ENCODE peak calls at places on chromosomes 16 and 17, in seven cellular contexts. One of them, this sample, is unnamed.

GRCh38 chr16:27355610-27356009 is 41.8 kb downstream of the IL4R start:
- DNase-seq in IMR-90: peak; percentile 22
- DNase-seq in H1: peak; percentile 41
- DNase-seq in A549: no peak
- DNase-seq in HepG2: peak; percentile 51
- DNase-seq in HCT116: peak; percentile 19
- DNase-seq in K562: peak; percentile 45
- DNase-seq in this sample: no peak

GRCh38 chr16:275041-275621 is 613 bp downstream of the RGS11 start:
- DNase-seq in IMR-90: no peak
- DNase-seq in H1: no peak
- DNase-seq in A549: no peak
- DNase-seq in HepG2: no peak
- DNase-seq in HCT116: no peak
- DNase-seq in K562: no peak
- DNase-seq in this sample: no peak

GRCh38 chr17:63406689-63407330 is 39.3 kb downstream of the CYB561 start:
- DNase-seq in IMR-90: peak; percentile 97
- DNase-seq in H1: peak; percentile 15
- DNase-seq in A549: peak; percentile 87
- DNase-seq in HepG2: peak; percentile 92
- DNase-seq in HCT116: peak; percentile 93
- DNase-seq in K562: peak; percentile 79
- DNase-seq in this sample: peak; percentile 40

GRCh38 chr16:69326172-69326873 is 4.1 kb downstream of the PDF start:
- DNase-seq in IMR-90: no peak
- DNase-seq in H1: no peak
- DNase-seq in A549: no peak
- DNase-seq in HepG2: peak; percentile 94
- DNase-seq in HCT116: no peak
- DNase-seq in K562: no peak
- DNase-seq in this sample: no peak

GRCh38 chr16:70715113-70715711 is 29.4 kb upstream of the MTSS2 start:
- DNase-seq in IMR-90: peak; percentile 98
- DNase-seq in H1: no peak
- DNase-seq in A549: peak; percentile 93
- DNase-seq in HepG2: no peak
- DNase-seq in HCT116: no peak
- DNase-seq in K562: peak; percentile 29
- DNase-seq in this sample: no peak

GRCh38 chr17:59369026-59369724 is 37.7 kb downstream of the YPEL2 start:
- DNase-seq in IMR-90: no peak
- DNase-seq in H1: no peak
- DNase-seq in A549: no peak
- DNase-seq in HepG2: no peak
- DNase-seq in HCT116: no peak
- DNase-seq in K562: no peak
- DNase-seq in this sample: no peak

GRCh38 chr17:15951368-15952047 is 6.6 kb downstream of the ADORA2B start:
- DNase-seq in IMR-90: no peak
- DNase-seq in H1: no peak
- DNase-seq in A549: no peak
- DNase-seq in HepG2: no peak
- DNase-seq in HCT116: no peak
- DNase-seq in K562: no peak
- DNase-seq in this sample: no peak

GRCh38 chr16:57601801-57602478 is 26.5 kb upstream of the ADGRG1 start:
- DNase-seq in IMR-90: no peak
- DNase-seq in H1: no peak
- DNase-seq in A549: no peak
- DNase-seq in HepG2: no peak
- DNase-seq in HCT116: no peak
- DNase-seq in K562: peak; percentile 55
- DNase-seq in this sample: peak; percentile 93

GRCh38 chr17:33873218-33873617 is 381.9 kb upstream of the CCL2 start:
- DNase-seq in IMR-90: no peak
- DNase-seq in H1: no peak
- DNase-seq in A549: no peak
- DNase-seq in HepG2: no peak
- DNase-seq in HCT116: no peak
- DNase-seq in K562: no peak
- DNase-seq in this sample: no peak

GRCh38 chr17:33868899-33869298 is 386.2 kb upstream of the CCL2 start:
- DNase-seq in IMR-90: no peak
- DNase-seq in H1: no peak
- DNase-seq in A549: no peak
- DNase-seq in HepG2: no peak
- DNase-seq in HCT116: no peak
- DNase-seq in K562: no peak
- DNase-seq in this sample: no peak

GRCh38 chr17:33874617-33875060 is 380.4 kb upstream of the CCL2 start:
- DNase-seq in IMR-90: no peak
- DNase-seq in H1: no peak
- DNase-seq in A549: no peak
- DNase-seq in HepG2: no peak
- DNase-seq in HCT116: no peak
- DNase-seq in K562: peak; percentile 82
- DNase-seq in this sample: no peak

GRCh38 chr17:33875973-33876372 is 379.1 kb upstream of the CCL2 start:
- DNase-seq in IMR-90: no peak
- DNase-seq in H1: no peak
- DNase-seq in A549: no peak
- DNase-seq in HepG2: no peak
- DNase-seq in HCT116: no peak
- DNase-seq in K562: no peak
- DNase-seq in this sample: no peak

DNA sequence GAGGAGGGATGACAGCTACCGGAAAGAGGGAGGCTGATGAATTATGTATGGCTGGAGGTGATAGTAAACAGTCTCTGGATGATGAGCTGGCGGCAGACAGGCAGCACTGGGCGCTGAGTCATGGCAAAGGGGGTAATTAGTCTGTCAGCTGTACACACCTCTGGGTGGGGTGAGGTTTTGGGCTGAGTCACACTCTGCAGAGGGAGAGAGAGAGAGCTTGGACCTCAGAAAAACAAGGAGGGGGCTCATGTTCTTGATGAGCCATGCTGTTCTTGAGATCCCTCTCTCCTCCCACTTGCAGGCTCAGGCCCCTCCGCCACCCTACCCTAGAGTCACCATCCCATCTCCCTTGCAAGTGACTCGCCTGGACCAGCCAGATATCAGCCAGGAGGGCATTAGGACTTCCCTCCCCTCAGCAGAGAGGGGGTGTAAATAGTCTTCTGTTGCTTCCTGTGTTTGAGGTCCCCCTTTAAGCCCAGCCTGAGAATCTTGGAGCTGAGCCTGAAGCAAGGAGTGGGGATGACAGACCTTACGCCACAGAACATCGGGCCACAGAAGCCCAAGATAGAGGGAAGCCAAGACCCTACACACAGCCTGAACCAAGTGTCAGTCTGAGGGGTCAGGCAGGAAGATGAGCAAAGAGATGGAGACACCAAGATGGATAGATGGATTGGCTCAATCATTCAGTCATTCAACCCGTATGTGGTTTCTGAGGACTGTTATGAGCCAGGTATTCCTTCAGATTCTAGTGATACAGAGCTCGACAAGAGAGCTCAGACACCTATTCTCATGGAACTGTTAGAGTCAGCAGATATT is 383.2 kb upstream of the CCL2 start:
- DNase-seq in IMR-90: no peak
- DNase-seq in H1: no peak
- DNase-seq in A549: peak; percentile 7
- DNase-seq in HepG2: no peak
- DNase-seq in HCT116: no peak
- DNase-seq in K562: peak; percentile 89
- DNase-seq in this sample: no peak
- TF ChIP-seq CEBPB in IMR-90: no peak
- TF ChIP-seq CEBPB in H1: no peak
- TF ChIP-seq CEBPB in A549: no peak
- TF ChIP-seq CEBPB in HepG2: no peak
- TF ChIP-seq CEBPB in HCT116: no peak
- TF ChIP-seq CEBPB in K562: no peak
- TF ChIP-seq CEBPB in this sample: no peak

GRCh38 chr17:45411348-45412105 is 21.1 kb downstream of the ARHGAP27 start:
- DNase-seq in IMR-90: no peak
- DNase-seq in H1: no peak
- DNase-seq in A549: no peak
- DNase-seq in HepG2: no peak
- DNase-seq in HCT116: no peak
- DNase-seq in K562: no peak
- DNase-seq in this sample: no peak

GRCh38 chr17:45409659-45410076 is 23.0 kb downstream of the ARHGAP27 start:
- DNase-seq in IMR-90: no peak
- DNase-seq in H1: no peak
- DNase-seq in A549: no peak
- DNase-seq in HepG2: no peak
- DNase-seq in HCT116: no peak
- DNase-seq in K562: no peak
- DNase-seq in this sample: no peak

GRCh38 chr17:45408611-45409421 is 23.9 kb downstream of the ARHGAP27 start:
- DNase-seq in IMR-90: no peak
- DNase-seq in H1: no peak
- DNase-seq in A549: no peak
- DNase-seq in HepG2: no peak
- DNase-seq in HCT116: no peak
- DNase-seq in K562: no peak
- DNase-seq in this sample: no peak

GRCh38 chr17:45413498-45413923 is 19.2 kb downstream of the ARHGAP27 start:
- DNase-seq in IMR-90: no peak
- DNase-seq in H1: no peak
- DNase-seq in A549: no peak
- DNase-seq in HepG2: peak; percentile 57
- DNase-seq in HCT116: no peak
- DNase-seq in K562: no peak
- DNase-seq in this sample: no peak

DNA sequence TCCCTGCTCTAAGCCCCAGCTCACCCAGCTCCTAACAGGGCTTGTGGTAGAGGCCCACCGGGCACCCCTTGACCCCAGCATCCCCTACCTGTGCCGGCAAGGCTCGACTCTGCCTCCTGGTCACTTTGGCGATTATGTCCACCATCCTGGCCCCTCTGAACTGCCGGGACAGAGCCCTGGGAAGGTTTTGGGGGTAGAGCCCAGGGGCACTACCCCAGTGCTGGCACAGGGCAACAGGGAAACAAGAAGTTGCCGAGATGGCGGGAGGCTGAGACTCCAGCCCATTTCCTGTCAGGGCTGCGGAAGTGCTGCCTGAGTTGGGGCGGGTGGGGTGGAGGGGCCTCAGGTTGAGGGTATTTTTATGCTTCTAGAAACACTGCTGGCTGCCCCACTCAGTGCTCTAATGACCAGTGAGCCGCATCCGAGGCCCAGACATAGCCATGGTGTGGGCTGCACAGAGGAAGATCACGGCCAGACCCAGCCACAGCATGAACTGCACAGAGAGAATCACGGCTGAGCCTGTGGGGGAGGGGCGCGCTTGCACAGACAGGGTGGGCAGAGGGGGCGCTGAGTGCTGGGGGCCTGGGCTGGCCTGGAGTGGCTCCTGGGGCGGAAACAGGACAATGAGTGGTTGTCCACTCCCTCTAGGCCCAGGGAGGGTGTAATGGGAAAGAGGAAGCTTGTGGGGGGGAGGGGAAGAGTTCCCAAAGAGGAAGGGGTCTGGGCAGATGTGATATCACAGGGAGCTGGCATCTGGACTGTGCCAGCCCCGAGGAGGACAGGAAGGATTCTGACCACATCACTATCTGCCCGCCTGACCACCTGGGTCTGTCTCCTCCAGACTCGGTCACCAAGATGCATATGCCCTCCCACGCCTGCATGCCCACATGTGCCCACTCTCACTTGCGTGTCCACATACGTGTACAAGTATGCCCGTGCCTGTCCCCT is 22.3 kb downstream of the ARHGAP27 start:
- DNase-seq in IMR-90: no peak
- DNase-seq in H1: no peak
- DNase-seq in A549: no peak
- DNase-seq in HepG2: no peak
- DNase-seq in HCT116: no peak
- DNase-seq in K562: no peak
- DNase-seq in this sample: no peak
- TF ChIP-seq CEBPB in IMR-90: no peak
- TF ChIP-seq CEBPB in H1: no peak
- TF ChIP-seq CEBPB in A549: no peak
- TF ChIP-seq CEBPB in HepG2: no peak
- TF ChIP-seq CEBPB in HCT116: no peak
- TF ChIP-seq CEBPB in K562: no peak
- TF ChIP-seq CEBPB in this sample: no peak

GRCh38 chr17:14923981-14924380 is 341.1 kb downstream of the PMP22 start:
- DNase-seq in IMR-90: peak; percentile 64
- DNase-seq in H1: no peak
- DNase-seq in A549: no peak
- DNase-seq in HepG2: no peak
- DNase-seq in HCT116: no peak
- DNase-seq in K562: no peak
- DNase-seq in this sample: no peak

GRCh38 chr17:14926073-14926472 is 339.1 kb downstream of the PMP22 start:
- DNase-seq in IMR-90: no peak
- DNase-seq in H1: no peak
- DNase-seq in A549: no peak
- DNase-seq in HepG2: no peak
- DNase-seq in HCT116: no peak
- DNase-seq in K562: no peak
- DNase-seq in this sample: no peak

GRCh38 chr17:14922421-14922820 is 342.7 kb downstream of the PMP22 start:
- DNase-seq in IMR-90: no peak
- DNase-seq in H1: no peak
- DNase-seq in A549: no peak
- DNase-seq in HepG2: no peak
- DNase-seq in HCT116: no peak
- DNase-seq in K562: no peak
- DNase-seq in this sample: no peak

GRCh38 chr17:14925498-14925897 is 339.6 kb downstream of the PMP22 start:
- DNase-seq in IMR-90: no peak
- DNase-seq in H1: no peak
- DNase-seq in A549: no peak
- DNase-seq in HepG2: peak; percentile 20
- DNase-seq in HCT116: no peak
- DNase-seq in K562: no peak
- DNase-seq in this sample: no peak

GRCh38 chr17:14926526-14927122 is 338.5 kb downstream of the PMP22 start:
- DNase-seq in IMR-90: peak; percentile 74
- DNase-seq in H1: peak; percentile 9
- DNase-seq in A549: peak; percentile 36
- DNase-seq in HepG2: peak; percentile 38
- DNase-seq in HCT116: peak; percentile 29
- DNase-seq in K562: peak; percentile 22
- DNase-seq in this sample: no peak
- TF ChIP-seq CEBPB in IMR-90: no peak
- TF ChIP-seq CEBPB in H1: no peak
- TF ChIP-seq CEBPB in A549: no peak
- TF ChIP-seq CEBPB in HepG2: no peak
- TF ChIP-seq CEBPB in HCT116: no peak
- TF ChIP-seq CEBPB in K562: no peak
- TF ChIP-seq CEBPB in this sample: no peak

GRCh38 chr17:34723875-34724274 is 144.5 kb downstream of the TMEM132E start:
- DNase-seq in IMR-90: no peak
- DNase-seq in H1: no peak
- DNase-seq in A549: no peak
- DNase-seq in HepG2: no peak
- DNase-seq in HCT116: no peak
- DNase-seq in K562: no peak
- DNase-seq in this sample: no peak
- TF ChIP-seq CEBPB in IMR-90: no peak
- TF ChIP-seq CEBPB in H1: no peak
- TF ChIP-seq CEBPB in A549: no peak
- TF ChIP-seq CEBPB in HepG2: no peak
- TF ChIP-seq CEBPB in HCT116: no peak
- TF ChIP-seq CEBPB in K562: no peak
- TF ChIP-seq CEBPB in this sample: no peak

GRCh38 chr16:86025706-86026105 is 126.7 kb downstream of the IRF8 start:
- DNase-seq in IMR-90: no peak
- DNase-seq in H1: no peak
- DNase-seq in A549: no peak
- DNase-seq in HepG2: no peak
- DNase-seq in HCT116: no peak
- DNase-seq in K562: no peak
- DNase-seq in this sample: no peak
- TF ChIP-seq CEBPB in IMR-90: no peak
- TF ChIP-seq CEBPB in H1: no peak
- TF ChIP-seq CEBPB in A549: no peak
- TF ChIP-seq CEBPB in HepG2: no peak
- TF ChIP-seq CEBPB in HCT116: no peak
- TF ChIP-seq CEBPB in K562: no peak
- TF ChIP-seq CEBPB in this sample: no peak